ENCODE peak calls at places on chromosome 5, in ten cellular contexts. Z is naive thymus-derived CD4-positive, alpha-beta T cell; T is uterus; N is ovary; I is CD8-positive, alpha-beta T cell; D is endothelial cell of umbilical vein; F is CD4-positive, alpha-beta memory T cell; B is tibial artery; C is stomach; Y is IMR-90. M is an unnamed sample.

GRCh38 chr5:78799254-78800017 is 150.9 kb upstream of the LHFPL2 start:
- DNase-seq in Z (no peak), T (no peak), N (no peak), I (no peak), D (no peak), F (no peak), B (no peak), C (no peak), Y (peak), M (peak)

GRCh38 chr5:143139585-143139984 is 263.9 kb downstream of the NR3C1 start:
- DNase-seq in Z (no peak), T (no peak), N (no peak), I (no peak), D (no peak), F (no peak), B (no peak), C (no peak), Y (no peak), M (no peak)

GRCh38 chr5:88556415-88556814 is 287.8 kb upstream of the TMEM161B start:
- DNase-seq in Z (no peak), T (no peak), N (no peak), I (no peak), D (no peak), F (no peak), B (no peak), C (no peak), Y (no peak), M (no peak)

GRCh38 chr5:162529886-162530285 is 462.3 kb downstream of the GABRG2 start:
- DNase-seq in Z (no peak), T (no peak), N (no peak), I (no peak), D (no peak), F (no peak), B (no peak), C (no peak), Y (no peak), M (no peak)

GRCh38 chr5:135053278-135053677 is 19.2 kb upstream of the PITX1 start:
- DNase-seq in Z (no peak), T (no peak), N (no peak), I (no peak), D (no peak), F (no peak), B (no peak), C (no peak), Y (no peak), M (no peak)

GRCh38 chr5:176899296-176899891 is at the start of gene HK3:
- DNase-seq in Z (no peak), T (no peak), N (no peak), I (no peak), D (peak), F (no peak), B (no peak), C (no peak), Y (no peak), M (no peak)

GRCh38 chr5:2833513-2833912 is 82.0 kb upstream of the IRX2 start:
- DNase-seq in Z (no peak), T (no peak), N (no peak), I (no peak), D (no peak), F (no peak), B (no peak), C (no peak), Y (no peak), M (no peak)

GRCh38 chr5:181042722-181043121 is 2.7 kb downstream of the BTNL9 start:
- DNase-seq in Z (no peak), T (no peak), N (no peak), I (no peak), D (no peak), F (no peak), B (no peak), C (no peak), Y (no peak), M (no peak)

GRCh38 chr5:178077751-178078150 is 35.6 kb upstream of the N4BP3 start:
- DNase-seq in Z (no peak), T (no peak), N (no peak), I (no peak), D (no peak), F (no peak), B (no peak), C (no peak), Y (no peak), M (peak)

GRCh38 chr5:120297621-120298020 is 166.5 kb upstream of the PRR16 start:
- DNase-seq in Z (no peak), T (no peak), N (no peak), I (no peak), D (no peak), F (no peak), B (no peak), C (no peak), Y (peak), M (no peak)

GRCh38 chr5:116864838-116865190 is 290.2 kb upstream of the SEMA6A start:
- DNase-seq in Z (no peak), T (no peak), N (no peak), I (no peak), D (no peak), F (no peak), B (no peak), C (no peak), Y (no peak), M (no peak)

GRCh38 chr5:867300-867699 is 16.5 kb upstream of the ZDHHC11 start:
- DNase-seq in Z (no peak), T (no peak), N (no peak), I (no peak), D (no peak), F (no peak), B (no peak), C (no peak), Y (no peak), M (no peak)

GRCh38 chr5:69364414-69364813 is 4.9 kb downstream of the AK6 start:
- DNase-seq in Z (no peak), T (no peak), N (no peak), I (no peak), D (no peak), F (peak), B (no peak), C (no peak), Y (peak), M (peak)

GRCh38 chr5:3123763-3124157 is 372.3 kb upstream of the IRX2 start:
- DNase-seq in Z (no peak), T (no peak), N (no peak), I (no peak), D (no peak), F (no peak), B (no peak), C (no peak), Y (no peak), M (no peak)

GRCh38 chr5:17238521-17239041 is 21.1 kb downstream of the BASP1 start:
- DNase-seq in Z (no peak), T (no peak), N (no peak), I (no peak), D (peak), F (no peak), B (no peak), C (no peak), Y (peak), M (no peak)

GRCh38 chr5:137201876-137202275 is 297.2 kb downstream of the SPOCK1 start:
- DNase-seq in Z (no peak), T (peak), N (no peak), I (no peak), D (no peak), F (no peak), B (peak), C (no peak), Y (peak), M (peak)

GRCh38 chr5:81283976-81284375 is 17.4 kb upstream of the ZCCHC9 start:
- DNase-seq in Z (no peak), T (no peak), N (no peak), I (no peak), D (no peak), F (no peak), B (no peak), C (no peak), Y (no peak), M (no peak)

GRCh38 chr5:13346401-13346800 is 598.1 kb downstream of the DNAH5 start:
- DNase-seq in Z (no peak), T (no peak), N (no peak), I (no peak), D (no peak), F (no peak), B (no peak), C (no peak), Y (no peak), M (no peak)

GRCh38 chr5:104702212-104702611 is 1139.6 kb upstream of the NUDT12 start:
- DNase-seq in Z (no peak), T (no peak), N (no peak), I (no peak), D (no peak), F (no peak), B (no peak), C (no peak), Y (no peak), M (no peak)

GRCh38 chr5:2204366-2205184 is 321.9 kb upstream of the IRX4 start:
- DNase-seq in Z (no peak), T (no peak), N (no peak), I (peak), D (no peak), F (no peak), B (no peak), C (no peak), Y (no peak), M (no peak)

GRCh38 chr5:139636207-139636792 is 11.8 kb upstream of the CXXC5 start:
- DNase-seq in Z (no peak), T (no peak), N (no peak), I (peak), D (no peak), F (peak), B (no peak), C (peak), Y (no peak), M (no peak)

GRCh38 chr5:143395638-143396352 is 7.7 kb downstream of the NR3C1 start:
- DNase-seq in Z (no peak), T (no peak), N (no peak), I (no peak), D (no peak), F (no peak), B (no peak), C (no peak), Y (no peak), M (no peak)

GRCh38 chr5:74382864-74383618 is 257.5 kb downstream of the ENC1 start:
- DNase-seq in Z (no peak), T (peak), N (peak), I (no peak), D (no peak), F (no peak), B (peak), C (no peak), Y (peak), M (peak)

GRCh38 chr5:27080147-27080546 is 41.8 kb upstream of the CDH9 start:
- DNase-seq in Z (no peak), T (no peak), N (no peak), I (no peak), D (no peak), F (no peak), B (no peak), C (no peak), Y (no peak), M (no peak)

GRCh38 chr5:27087820-27088219 is 49.4 kb upstream of the CDH9 start:
- DNase-seq in Z (no peak), T (no peak), N (no peak), I (no peak), D (no peak), F (no peak), B (no peak), C (no peak), Y (no peak), M (no peak)

DNA sequence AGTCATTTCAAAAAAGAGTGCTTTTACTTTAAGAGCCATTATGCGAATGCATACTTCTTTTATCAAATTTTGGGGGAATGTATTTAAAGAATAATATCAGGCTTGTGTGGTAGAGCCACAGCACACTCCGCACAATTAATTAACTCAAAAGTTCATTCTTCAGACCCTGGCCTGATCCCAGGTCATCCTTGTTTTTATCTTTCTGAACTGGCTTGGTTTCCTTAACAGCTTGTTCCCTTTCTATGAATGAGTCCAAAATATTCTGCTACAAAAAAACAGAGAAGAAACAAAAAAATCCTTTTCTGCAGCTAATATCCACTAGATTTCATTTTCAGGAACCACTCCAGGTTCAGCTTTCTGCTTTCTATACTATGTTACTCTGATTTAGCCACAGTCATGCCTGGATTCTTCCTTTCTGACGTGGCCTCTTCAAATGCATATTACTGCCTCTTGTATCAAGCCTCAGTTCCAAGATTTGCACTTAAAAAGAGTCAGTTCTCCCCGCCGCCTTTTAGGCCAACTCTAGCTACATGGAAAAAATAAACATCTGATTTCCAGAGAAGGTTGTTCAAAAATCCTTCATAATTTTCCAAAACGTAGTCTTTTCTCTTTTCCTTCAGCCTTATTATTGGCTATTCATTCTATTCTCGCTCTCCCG is 45.5 kb upstream of the CDH9 start:
- DNase-seq in Z (no peak), T (no peak), N (no peak), I (no peak), D (no peak), F (no peak), B (no peak), C (no peak), Y (no peak), M (peak)
- H3K4me3 ChIP-seq in Z (no peak), T (no peak), N (no peak), I (no peak), D (no peak), F (no peak), B (no peak), C (no peak), Y (no peak), M (no peak)

GRCh38 chr5:60382761-60383160 is 317.2 kb downstream of the DEPDC1B start:
- DNase-seq in Z (no peak), T (no peak), N (no peak), I (no peak), D (peak), F (no peak), B (no peak), C (no peak), Y (peak), M (peak)

GRCh38 chr5:60386398-60386797 is 313.6 kb downstream of the DEPDC1B start:
- DNase-seq in Z (no peak), T (no peak), N (no peak), I (no peak), D (no peak), F (no peak), B (no peak), C (no peak), Y (no peak), M (no peak)

DNA sequence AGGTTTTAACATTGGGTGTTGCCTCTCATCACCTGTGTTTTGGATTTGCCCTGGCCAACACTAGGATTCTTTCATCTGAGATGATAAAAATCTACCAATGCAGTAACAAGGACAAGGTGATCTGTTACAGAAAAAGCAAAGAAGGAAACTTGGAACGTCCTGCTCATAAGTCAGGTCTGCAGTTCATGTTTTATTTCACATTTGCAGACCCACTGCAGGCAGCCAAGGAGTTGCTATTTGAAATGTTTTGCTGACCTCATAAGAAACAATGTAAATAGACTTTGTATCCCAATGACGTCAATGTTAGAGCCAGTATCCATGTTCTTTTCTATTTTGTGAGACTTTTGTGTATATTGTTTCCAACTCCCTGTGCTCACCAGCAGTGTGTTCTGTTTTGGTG is 312.9 kb downstream of the DEPDC1B start:
- DNase-seq in Z (no peak), T (no peak), N (no peak), I (no peak), D (no peak), F (no peak), B (no peak), C (no peak), Y (no peak), M (no peak)
- H3K27ac ChIP-seq in Z (no peak), T (no peak), N (no peak), I (no peak), D (no peak), F (no peak), B (peak), C (no peak), Y (no peak), M (no peak)

GRCh38 chr5:148805323-148806290 is 20.8 kb upstream of the ADRB2 start:
- DNase-seq in Z (no peak), T (no peak), N (no peak), I (no peak), D (peak), F (no peak), B (no peak), C (no peak), Y (peak), M (no peak)

GRCh38 chr5:148799737-148800527 is 26.5 kb upstream of the ADRB2 start:
- DNase-seq in Z (no peak), T (no peak), N (no peak), I (no peak), D (no peak), F (no peak), B (no peak), C (no peak), Y (peak), M (no peak)

GRCh38 chr5:148798786-148799185 is 27.6 kb upstream of the ADRB2 start:
- DNase-seq in Z (no peak), T (no peak), N (no peak), I (no peak), D (no peak), F (no peak), B (no peak), C (no peak), Y (no peak), M (no peak)

GRCh38 chr5:148806520-148806931 is 19.9 kb upstream of the ADRB2 start:
- DNase-seq in Z (no peak), T (no peak), N (no peak), I (no peak), D (no peak), F (no peak), B (no peak), C (no peak), Y (no peak), M (no peak)

GRCh38 chr5:148801682-148802276 is 24.6 kb upstream of the ADRB2 start:
- DNase-seq in Z (no peak), T (no peak), N (no peak), I (no peak), D (no peak), F (no peak), B (no peak), C (no peak), Y (no peak), M (no peak)
- H3K4me3 ChIP-seq in Z (no peak), T (no peak), N (no peak), I (no peak), D (no peak), F (no peak), B (no peak), C (no peak), Y (no peak), M (no peak)

GRCh38 chr5:141319699-141320098 is 885 bp downstream of the TAF7 start:
- DNase-seq in Z (no peak), T (no peak), N (no peak), I (no peak), D (no peak), F (no peak), B (no peak), C (no peak), Y (no peak), M (no peak)
- H3K27ac ChIP-seq in Z (no peak), T (no peak), N (no peak), I (no peak), D (no peak), F (no peak), B (no peak), C (no peak), Y (no peak), M (peak)

GRCh38 chr5:132656774-132657355 is 1.1 kb upstream of the IL13 start:
- DNase-seq in Z (no peak), T (no peak), N (no peak), I (no peak), D (no peak), F (no peak), B (no peak), C (peak), Y (no peak), M (no peak)
- H3K4me3 ChIP-seq in Z (peak), T (no peak), N (no peak), I (peak), D (no peak), F (no peak), B (peak), C (peak), Y (no peak), M (no peak)

M was measured in cardiac muscle cell.